ENCODE peak calls at places on chromosomes 6 and 20, in four cellular contexts. One of them, this sample, is unnamed.

GRCh38 chr6:27889628-27890315 is 22.4 kb downstream of the OR2B2 start:
- DNase-seq in activated T-cell treated with anti-CD3 and anti-CD28 coated beads, Interleukin-2, amount 50 U/mL, for 4 hours: no peak
- DNase-seq in AG04450: no peak
- DNase-seq in fibroblast of lung: no peak
- DNase-seq in this sample: no peak

GRCh38 chr20:6704132-6704861 is 63.2 kb upstream of the BMP2 start:
- DNase-seq in AG04450: peak
- DNase-seq in fibroblast of lung: peak
- DNase-seq in activated T-cell treated with anti-CD3 and anti-CD28 coated beads, Interleukin-2, amount 50 U/mL, for 4 hours: no peak
- DNase-seq in this sample: no peak

GRCh38 chr6:86079938-86080337 is 437.3 kb upstream of the SYNCRIP start:
- DNase-seq in fibroblast of lung: no peak
- DNase-seq in activated T-cell treated with anti-CD3 and anti-CD28 coated beads, Interleukin-2, amount 50 U/mL, for 4 hours: no peak
- DNase-seq in AG04450: no peak
- DNase-seq in this sample: no peak

GRCh38 chr6:46340246-46340645 is 151.0 kb downstream of the RCAN2 start:
- DNase-seq in fibroblast of lung: no peak
- DNase-seq in AG04450: no peak
- DNase-seq in activated T-cell treated with anti-CD3 and anti-CD28 coated beads, Interleukin-2, amount 50 U/mL, for 4 hours: no peak
- DNase-seq in this sample: no peak

GRCh38 chr20:61288331-61288784 is 36.3 kb downstream of the CDH4 start:
- DNase-seq in AG04450: no peak
- DNase-seq in fibroblast of lung: no peak
- DNase-seq in activated T-cell treated with anti-CD3 and anti-CD28 coated beads, Interleukin-2, amount 50 U/mL, for 4 hours: no peak
- DNase-seq in this sample: no peak

GRCh38 chr20:50191566-50192363 is 1.1 kb downstream of the CEBPB start:
- DNase-seq in AG04450: no peak
- DNase-seq in fibroblast of lung: no peak
- DNase-seq in activated T-cell treated with anti-CD3 and anti-CD28 coated beads, Interleukin-2, amount 50 U/mL, for 4 hours: peak
- DNase-seq in this sample: peak

GRCh38 chr20:47561175-47561574 is 59.5 kb downstream of the NCOA3 start:
- DNase-seq in AG04450: no peak
- DNase-seq in fibroblast of lung: peak
- DNase-seq in activated T-cell treated with anti-CD3 and anti-CD28 coated beads, Interleukin-2, amount 50 U/mL, for 4 hours: no peak
- DNase-seq in this sample: no peak

GRCh38 chr20:60694763-60695162 is 557.3 kb upstream of the CDH4 start:
- DNase-seq in activated T-cell treated with anti-CD3 and anti-CD28 coated beads, Interleukin-2, amount 50 U/mL, for 4 hours: no peak
- DNase-seq in fibroblast of lung: peak
- DNase-seq in AG04450: no peak
- DNase-seq in this sample: no peak

GRCh38 chr6:63926258-63926657 is 290.7 kb downstream of the PHF3 start:
- DNase-seq in activated T-cell treated with anti-CD3 and anti-CD28 coated beads, Interleukin-2, amount 50 U/mL, for 4 hours: no peak
- DNase-seq in fibroblast of lung: no peak
- DNase-seq in AG04450: no peak
- DNase-seq in this sample: no peak

GRCh38 chr6:88629838-88630462 is 333.5 kb downstream of the RNGTT start:
- DNase-seq in AG04450: no peak
- DNase-seq in activated T-cell treated with anti-CD3 and anti-CD28 coated beads, Interleukin-2, amount 50 U/mL, for 4 hours: no peak
- DNase-seq in fibroblast of lung: no peak
- DNase-seq in this sample: no peak

GRCh38 chr6:7787137-7787575 is 61.3 kb downstream of the BMP6 start:
- DNase-seq in AG04450: peak
- DNase-seq in activated T-cell treated with anti-CD3 and anti-CD28 coated beads, Interleukin-2, amount 50 U/mL, for 4 hours: no peak
- DNase-seq in fibroblast of lung: peak
- DNase-seq in this sample: no peak

GRCh38 chr6:54835176-54835575 is 11.4 kb upstream of the FAM83B start:
- DNase-seq in AG04450: no peak
- DNase-seq in fibroblast of lung: no peak
- DNase-seq in activated T-cell treated with anti-CD3 and anti-CD28 coated beads, Interleukin-2, amount 50 U/mL, for 4 hours: no peak
- DNase-seq in this sample: no peak

GRCh38 chr6:150723857-150724256 is 124.2 kb downstream of the PLEKHG1 start:
- DNase-seq in fibroblast of lung: no peak
- DNase-seq in activated T-cell treated with anti-CD3 and anti-CD28 coated beads, Interleukin-2, amount 50 U/mL, for 4 hours: no peak
- DNase-seq in AG04450: no peak
- DNase-seq in this sample: no peak

GRCh38 chr6:71419954-71420692 is 131.5 kb downstream of the OGFRL1 start:
- DNase-seq in AG04450: no peak
- DNase-seq in activated T-cell treated with anti-CD3 and anti-CD28 coated beads, Interleukin-2, amount 50 U/mL, for 4 hours: no peak
- DNase-seq in fibroblast of lung: peak
- DNase-seq in this sample: no peak

GRCh38 chr20:34220581-34220980 is 20.6 kb upstream of the ASIP start:
- DNase-seq in AG04450: no peak
- DNase-seq in fibroblast of lung: peak
- DNase-seq in activated T-cell treated with anti-CD3 and anti-CD28 coated beads, Interleukin-2, amount 50 U/mL, for 4 hours: no peak
- DNase-seq in this sample: no peak

GRCh38 chr6:166936079-166936787 is 20.1 kb downstream of the RNASET2 start:
- DNase-seq in activated T-cell treated with anti-CD3 and anti-CD28 coated beads, Interleukin-2, amount 50 U/mL, for 4 hours: no peak
- DNase-seq in fibroblast of lung: no peak
- DNase-seq in AG04450: no peak
- DNase-seq in this sample: no peak

GRCh38 chr6:43263314-43264178 is 20.3 kb downstream of the TTBK1 start:
- DNase-seq in activated T-cell treated with anti-CD3 and anti-CD28 coated beads, Interleukin-2, amount 50 U/mL, for 4 hours: peak
- DNase-seq in AG04450: peak
- DNase-seq in fibroblast of lung: peak
- DNase-seq in this sample: peak

GRCh38 chr20:4728121-4728520 is 6.4 kb downstream of the PRND start:
- DNase-seq in AG04450: no peak
- DNase-seq in activated T-cell treated with anti-CD3 and anti-CD28 coated beads, Interleukin-2, amount 50 U/mL, for 4 hours: no peak
- DNase-seq in fibroblast of lung: peak
- DNase-seq in this sample: no peak

GRCh38 chr6:140636698-140637402 is 1262.4 kb upstream of the CITED2 start:
- DNase-seq in activated T-cell treated with anti-CD3 and anti-CD28 coated beads, Interleukin-2, amount 50 U/mL, for 4 hours: no peak
- DNase-seq in fibroblast of lung: no peak
- DNase-seq in AG04450: no peak
- DNase-seq in this sample: no peak

GRCh38 chr6:44386364-44386928 is 1.1 kb upstream of the CDC5L start:
- DNase-seq in AG04450: no peak
- DNase-seq in fibroblast of lung: peak
- DNase-seq in activated T-cell treated with anti-CD3 and anti-CD28 coated beads, Interleukin-2, amount 50 U/mL, for 4 hours: no peak
- DNase-seq in this sample: no peak

GRCh38 chr6:51855310-51856082 is 231.9 kb downstream of the PKHD1 start:
- DNase-seq in AG04450: peak
- DNase-seq in activated T-cell treated with anti-CD3 and anti-CD28 coated beads, Interleukin-2, amount 50 U/mL, for 4 hours: no peak
- DNase-seq in fibroblast of lung: peak
- DNase-seq in this sample: no peak

GRCh38 chr20:23609486-23610109 is 3.9 kb upstream of the CST9 start:
- DNase-seq in AG04450: no peak
- DNase-seq in activated T-cell treated with anti-CD3 and anti-CD28 coated beads, Interleukin-2, amount 50 U/mL, for 4 hours: no peak
- DNase-seq in fibroblast of lung: no peak
- DNase-seq in this sample: no peak

GRCh38 chr6:142842423-142843261 is 102.3 kb downstream of the HIVEP2 start:
- DNase-seq in activated T-cell treated with anti-CD3 and anti-CD28 coated beads, Interleukin-2, amount 50 U/mL, for 4 hours: peak
- DNase-seq in fibroblast of lung: peak
- DNase-seq in AG04450: no peak
- DNase-seq in this sample: no peak

GRCh38 chr6:68502946-68503345 is 132.1 kb upstream of the ADGRB3 start:
- DNase-seq in fibroblast of lung: no peak
- DNase-seq in activated T-cell treated with anti-CD3 and anti-CD28 coated beads, Interleukin-2, amount 50 U/mL, for 4 hours: no peak
- DNase-seq in AG04450: no peak
- DNase-seq in this sample: no peak

GRCh38 chr6:113774122-113774835 is 82.9 kb upstream of the MARCKS start:
- DNase-seq in AG04450: peak
- DNase-seq in fibroblast of lung: peak
- DNase-seq in activated T-cell treated with anti-CD3 and anti-CD28 coated beads, Interleukin-2, amount 50 U/mL, for 4 hours: no peak
- DNase-seq in this sample: no peak

GRCh38 chr6:127384007-127384406 is 40.6 kb upstream of the ECHDC1 start:
- DNase-seq in fibroblast of lung: peak
- DNase-seq in AG04450: no peak
- DNase-seq in activated T-cell treated with anti-CD3 and anti-CD28 coated beads, Interleukin-2, amount 50 U/mL, for 4 hours: no peak
- DNase-seq in this sample: no peak

GRCh38 chr6:169824848-169825557 is 73.6 kb downstream of the ERMARD start:
- DNase-seq in AG04450: no peak
- DNase-seq in fibroblast of lung: no peak
- DNase-seq in activated T-cell treated with anti-CD3 and anti-CD28 coated beads, Interleukin-2, amount 50 U/mL, for 4 hours: no peak
- DNase-seq in this sample: no peak

GRCh38 chr20:48629069-48629959 is 198.5 kb downstream of the PREX1 start:
- DNase-seq in fibroblast of lung: no peak
- DNase-seq in activated T-cell treated with anti-CD3 and anti-CD28 coated beads, Interleukin-2, amount 50 U/mL, for 4 hours: no peak
- DNase-seq in AG04450: no peak
- DNase-seq in this sample: no peak